ENCODE peak calls at places on chromosomes 2 and 18, in nine cellular contexts. Q is psoas muscle; V is K562; S is keratinocyte; L is CD8-positive, alpha-beta T cell; H is pancreas; M is heart left ventricle; P is adrenal gland; B is tibial nerve. E is an unnamed sample.
A peak's percentile ranks its signal among the peaks of the same experiment; 100 is the strongest.

GRCh38 chr2:16039823-16040222 is 99.5 kb downstream of the MYCN start:
- DNase-seq in S (no peak), B (no peak), V (no peak), Q (no peak), P (no peak), H (no peak), M (no peak), L (no peak), E (no peak)

GRCh38 chr18:49839012-49839411 is 25.7 kb upstream of the ACAA2 start:
- DNase-seq in V (no peak), H (no peak), Q (no peak), L (no peak), S (peak; percentile 35), P (no peak), M (no peak), B (no peak), E (no peak)

GRCh38 chr2:1651131-1652066 is 92.9 kb downstream of the PXDN start:
- DNase-seq in M (no peak), H (no peak), B (no peak), Q (no peak), P (no peak), S (no peak), V (no peak), L (no peak), E (no peak)

GRCh38 chr18:62494764-62495163 is 28.1 kb upstream of the ZCCHC2 start:
- DNase-seq in L (no peak), V (no peak), S (no peak), M (no peak), P (no peak), B (no peak), H (no peak), Q (no peak), E (no peak)

GRCh38 chr2:181741756-181742155 is 61.4 kb upstream of the NEUROD1 start:
- DNase-seq in V (no peak), Q (no peak), L (no peak), S (peak; percentile 19), P (no peak), M (no peak), B (no peak), H (no peak), E (no peak)

GRCh38 chr2:42722328-42723190 is 41.4 kb downstream of the OXER1 start:
- DNase-seq in L (no peak), H (no peak), M (peak; percentile 39), B (no peak), P (peak; percentile 79), Q (no peak), V (no peak), S (no peak), E (peak; percentile 42)

GRCh38 chr2:161237397-161238263 is 70.6 kb upstream of the PSMD14 start:
- DNase-seq in H (peak; percentile 63), B (peak; percentile 19), S (no peak), L (peak; percentile 35), P (peak; percentile 54), M (peak; percentile 46), Q (peak; percentile 71), V (no peak), E (peak; percentile 55)

GRCh38 chr2:26148501-26148900 is 24.4 kb upstream of the GAREM2 start:
- DNase-seq in M (no peak), L (no peak), S (no peak), P (no peak), B (no peak), V (no peak), Q (no peak), H (no peak), E (no peak)

GRCh38 chr2:26754539-26754938 is 9.5 kb upstream of the SLC35F6 start:
- DNase-seq in B (no peak), H (no peak), M (no peak), L (no peak), P (no peak), Q (no peak), V (no peak), S (no peak), E (no peak)

GRCh38 chr2:69177785-69178636 is 165.0 kb downstream of the ANTXR1 start:
- DNase-seq in L (no peak), Q (peak; percentile 95), P (peak; percentile 95), S (peak; percentile 23), B (peak; percentile 85), M (peak; percentile 90), H (peak; percentile 73), V (peak; percentile 95), E (peak; percentile 81)

GRCh38 chr2:102256281-102256680 is 55.1 kb upstream of the IL1RL1 start:
- DNase-seq in B (no peak), P (no peak), Q (no peak), V (no peak), H (no peak), L (no peak), M (no peak), S (no peak), E (no peak)

GRCh38 chr2:149894760-149895159 is 307.2 kb upstream of the MMADHC start:
- DNase-seq in L (no peak), P (peak; percentile 21), H (no peak), M (no peak), Q (no peak), B (no peak), S (peak; percentile 79), V (no peak), E (no peak)

GRCh38 chr2:20868377-20868776 is 45.5 kb upstream of the LDAH start:
- DNase-seq in S (no peak), B (no peak), L (peak; percentile 34), Q (no peak), V (no peak), P (no peak), M (no peak), H (no peak), E (no peak)

GRCh38 chr18:69941183-69941582 is 6.5 kb downstream of the CD226 start:
- DNase-seq in B (no peak), P (no peak), L (no peak), M (no peak), H (no peak), Q (no peak), S (no peak), V (no peak), E (no peak)

GRCh38 chr18:56995579-56996194 is 151.2 kb upstream of the BOD1L2 start:
- DNase-seq in Q (no peak), P (no peak), S (no peak), H (no peak), B (no peak), V (no peak), L (no peak), M (no peak), E (no peak)

DNA sequence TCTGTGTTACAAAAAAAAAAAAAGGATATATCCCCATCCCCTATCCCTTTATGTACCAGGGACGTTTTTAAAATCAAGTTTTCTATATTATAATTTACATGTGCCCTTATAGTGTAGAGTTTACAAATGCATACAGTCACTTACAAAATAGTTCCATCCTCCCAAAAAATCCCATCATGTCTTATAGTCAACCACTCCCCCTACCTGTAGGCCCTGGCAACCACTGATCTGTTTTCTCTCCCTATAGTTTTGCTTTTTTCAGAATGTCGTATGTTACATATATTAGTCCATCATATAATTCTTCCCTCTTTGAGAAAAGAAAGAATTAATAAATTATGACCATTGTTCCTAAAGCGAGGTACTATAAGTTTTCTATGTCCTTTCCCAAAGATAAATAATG is 17.8 kb downstream of the CFAP210 start:
- DNase-seq in V (no peak), M (no peak), S (no peak), H (no peak), B (no peak), P (no peak), Q (no peak), L (no peak), E (no peak)
- TF ChIP-seq CTCF in V (no peak), M (no peak), S (peak; percentile 15), H (no peak), B (no peak), P (peak; percentile 5), Q (no peak), L (no peak), E (no peak)

DNA sequence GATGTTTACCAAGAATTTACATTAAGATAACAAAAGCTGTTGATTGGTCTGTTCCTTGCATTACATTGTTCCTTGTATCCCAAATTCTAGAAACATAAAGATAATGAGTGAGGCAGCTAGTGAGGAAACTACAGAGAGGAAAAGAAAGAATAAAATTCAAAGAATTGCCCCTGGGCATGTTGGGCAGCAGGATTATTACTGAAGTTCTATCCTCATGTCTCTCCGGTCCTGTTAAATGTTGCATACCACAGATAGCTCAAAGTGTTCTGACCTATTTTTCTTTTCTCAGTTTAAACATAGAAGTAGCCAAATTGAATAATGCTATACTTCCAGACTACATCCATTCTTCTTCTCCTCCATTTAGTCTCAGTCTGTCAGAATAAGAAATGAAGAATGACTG is 58.2 kb upstream of the DYNC1I2 start:
- DNase-seq in L (no peak), S (no peak), B (no peak), V (no peak), P (no peak), M (no peak), H (no peak), Q (no peak), E (no peak)
- H3K9me3 ChIP-seq in L (no peaks in the 10 kb centered on the region), S (peaks cover 2% of the 10 kb centered on the region), B (peaks cover 54% of the 10 kb centered on the region), V (peaks cover 29% of the 10 kb centered on the region), P (no peaks in the 10 kb centered on the region), M (no peaks in the 10 kb centered on the region), H (no peaks in the 10 kb centered on the region), Q (peaks cover 23% of the 10 kb centered on the region), E (peaks cover 30% of the 10 kb centered on the region)

GRCh38 chr2:238869293-238870124 is 21.6 kb downstream of the TWIST2 start:
- DNase-seq in V (no peak), M (no peak), S (no peak), H (no peak), P (no peak), B (no peak), L (no peak), Q (no peak), E (no peak)
- TF ChIP-seq CTCF in V (no peak), M (no peak), S (no peak), H (no peak), P (no peak), B (no peak), L (no peak), Q (no peak), E (no peak)

GRCh38 chr2:95318431-95319220 is 21.5 kb downstream of the KCNIP3 start:
- DNase-seq in H (peak; percentile 39), S (no peak), B (no peak), L (no peak), M (no peak), P (no peak), Q (no peak), V (no peak), E (peak; percentile 3)

GRCh38 chr2:95317665-95318425 is 20.7 kb downstream of the KCNIP3 start:
- DNase-seq in Q (no peak), P (no peak), B (no peak), M (no peak), H (peak; percentile 46), S (no peak), L (no peak), V (no peak), E (peak; percentile 11)

GRCh38 chr2:95320986-95321767 is 24.0 kb downstream of the KCNIP3 start:
- DNase-seq in H (peak; percentile 29), M (no peak), P (no peak), V (no peak), L (no peak), S (no peak), Q (no peak), B (no peak), E (peak; percentile 10)

GRCh38 chr2:95319481-95320343 is 22.6 kb downstream of the KCNIP3 start:
- DNase-seq in S (no peak), L (no peak), M (no peak), V (no peak), Q (no peak), H (peak; percentile 47), B (no peak), P (no peak), E (no peak)

DNA sequence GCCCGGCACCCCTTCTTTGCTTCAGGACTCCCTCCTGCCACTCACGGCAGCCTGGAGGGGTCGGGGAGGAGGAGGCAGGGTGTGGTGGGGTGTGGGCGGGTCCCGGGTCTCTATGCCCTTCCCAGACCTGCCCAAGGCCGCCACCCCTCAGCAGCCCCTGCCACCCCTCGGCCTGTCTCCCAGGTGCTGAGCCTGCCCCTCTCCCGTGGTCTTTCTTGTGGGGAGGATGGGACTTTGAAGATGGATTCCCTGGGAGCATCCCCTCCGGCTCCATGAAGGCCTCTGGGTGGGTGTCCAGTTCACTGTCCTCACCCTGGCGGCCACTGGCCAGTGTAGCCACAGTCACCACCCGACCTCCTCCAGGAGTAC is 23.2 kb downstream of the KCNIP3 start:
- DNase-seq in P (no peak), B (no peak), S (no peak), V (no peak), H (peak; percentile 53), Q (no peak), L (no peak), M (no peak), E (no peak)
- H3K9me3 ChIP-seq in P (no peaks in the 10 kb centered on the region), B (no peaks in the 10 kb centered on the region), S (no peaks in the 10 kb centered on the region), V (no peaks in the 10 kb centered on the region), H (no peaks in the 10 kb centered on the region), Q (no peaks in the 10 kb centered on the region), L (no peaks in the 10 kb centered on the region), M (no peaks in the 10 kb centered on the region), E (no peaks in the 10 kb centered on the region)

E was measured in mucosa of descending colon.